ENCODE peak calls at places on chromosomes 6 and 20, in eight cellular contexts. H is psoas muscle, B is K562, V is foreskin keratinocyte, W is heart right ventricle, G is PC-3, Y is HCT116, A is lower lobe of right lung. D is an unnamed sample.

GRCh38 chr6:26124550-26125014 is 37.4 kb downstream of the HFE start:
- ATAC-seq in H (peak), B (peak), V (no peak), W (peak), G (no peak), Y (peak), A (peak), D (no peak)

GRCh38 chr6:26335631-26336323 is 29.2 kb upstream of the BTN3A2 start:
- ATAC-seq in H (no peak), B (no peak), V (no peak), W (no peak), G (no peak), Y (no peak), A (no peak), D (no peak)

GRCh38 chr20:61848851-61849250 is 216.8 kb downstream of the TAF4 start:
- ATAC-seq in H (no peak), B (no peak), V (no peak), W (no peak), G (no peak), Y (no peak), A (no peak), D (no peak)

GRCh38 chr6:152034631-152035030 is 227.1 kb downstream of the ESR1 start:
- ATAC-seq in H (no peak), B (no peak), V (no peak), W (no peak), G (no peak), Y (no peak), A (no peak), D (no peak)

GRCh38 chr6:142953373-142954273 is 8.6 kb upstream of the HIVEP2 start:
- ATAC-seq in H (no peak), B (no peak), V (no peak), W (no peak), G (no peak), Y (no peak), A (no peak), D (no peak)

GRCh38 chr6:80197474-80197873 is 91.0 kb downstream of the BCKDHB start:
- ATAC-seq in H (peak), B (no peak), V (no peak), W (peak), G (no peak), Y (no peak), A (peak), D (no peak)

GRCh38 chr6:142861711-142862110 is 83.3 kb downstream of the HIVEP2 start:
- ATAC-seq in H (no peak), B (no peak), V (no peak), W (no peak), G (no peak), Y (no peak), A (no peak), D (no peak)

GRCh38 chr6:21613809-21614208 is 20.3 kb downstream of the SOX4 start:
- ATAC-seq in H (no peak), B (no peak), V (no peak), W (no peak), G (no peak), Y (no peak), A (no peak), D (no peak)

GRCh38 chr6:147109707-147110106 is 94.5 kb upstream of the STXBP5 start:
- ATAC-seq in H (no peak), B (no peak), V (no peak), W (no peak), G (no peak), Y (no peak), A (no peak), D (no peak)

GRCh38 chr20:43846516-43846905 is 68.1 kb upstream of the TOX2 start:
- ATAC-seq in H (no peak), B (no peak), V (no peak), W (no peak), G (peak), Y (no peak), A (no peak), D (no peak)

GRCh38 chr6:15358579-15359327 is 112.9 kb downstream of the JARID2 start:
- ATAC-seq in H (no peak), B (peak), V (no peak), W (no peak), G (peak), Y (no peak), A (no peak), D (no peak)

GRCh38 chr6:108684809-108685329 is 124.2 kb downstream of the FOXO3 start:
- ATAC-seq in H (no peak), B (peak), V (no peak), W (no peak), G (peak), Y (no peak), A (peak), D (no peak)

GRCh38 chr20:63191400-63191799 is 24.5 kb downstream of the YTHDF1 start:
- ATAC-seq in H (no peak), B (peak), V (peak), W (no peak), G (peak), Y (peak), A (peak), D (no peak)

GRCh38 chr6:100514603-100515002 is 49.9 kb upstream of the SIM1 start:
- ATAC-seq in H (no peak), B (no peak), V (no peak), W (no peak), G (no peak), Y (no peak), A (no peak), D (no peak)

GRCh38 chr6:27678449-27678848 is 205.5 kb upstream of the ZNF184 start:
- ATAC-seq in H (no peak), B (peak), V (no peak), W (no peak), G (no peak), Y (no peak), A (no peak), D (no peak)

GRCh38 chr6:7418238-7418905 is 28.8 kb downstream of the RIOK1 start:
- ATAC-seq in H (no peak), B (no peak), V (no peak), W (no peak), G (peak), Y (no peak), A (no peak), D (no peak)

GRCh38 chr20:47118201-47118600 is 223.6 kb downstream of the EYA2 start:
- ATAC-seq in H (no peak), B (no peak), V (no peak), W (no peak), G (peak), Y (no peak), A (no peak), D (no peak)

GRCh38 chr6:11616200-11616611 is 78.7 kb downstream of the TMEM170B start:
- ATAC-seq in H (no peak), B (no peak), V (no peak), W (no peak), G (no peak), Y (no peak), A (no peak), D (peak)

GRCh38 chr6:128275030-128275429 is 245.4 kb downstream of the PTPRK start:
- ATAC-seq in H (no peak), B (no peak), V (peak), W (no peak), G (peak), Y (no peak), A (no peak), D (no peak)

GRCh38 chr6:136600818-136601217 is 50.6 kb upstream of the MAP7 start:
- ATAC-seq in H (no peak), B (no peak), V (no peak), W (no peak), G (no peak), Y (no peak), A (no peak), D (peak)

GRCh38 chr20:37986873-37987601 is 46.2 kb downstream of the TTI1 start:
- ATAC-seq in H (peak), B (no peak), V (no peak), W (peak), G (peak), Y (no peak), A (peak), D (peak)

GRCh38 chr6:82144007-82144851 is 103.3 kb downstream of the IBTK start:
- ATAC-seq in H (peak), B (no peak), V (peak), W (peak), G (peak), Y (peak), A (peak), D (peak)

GRCh38 chr20:9332783-9333482 is 181.5 kb upstream of the LAMP5 start:
- ATAC-seq in H (no peak), B (no peak), V (no peak), W (no peak), G (no peak), Y (no peak), A (no peak), D (no peak)

GRCh38 chr20:48901326-48901725 is 20.2 kb upstream of the ARFGEF2 start:
- ATAC-seq in H (no peak), B (no peak), V (no peak), W (no peak), G (no peak), Y (no peak), A (peak), D (no peak)

GRCh38 chr6:29633532-29633901 is 534 bp upstream of the GABBR1 start:
- ATAC-seq in H (no peak), B (peak), V (peak), W (no peak), G (peak), Y (peak), A (peak), D (peak)

GRCh38 chr6:32718879-32719278 is 22.3 kb upstream of the HLA-DQA2 start:
- ATAC-seq in H (no peak), B (no peak), V (no peak), W (no peak), G (no peak), Y (no peak), A (no peak), D (no peak)

DNA sequence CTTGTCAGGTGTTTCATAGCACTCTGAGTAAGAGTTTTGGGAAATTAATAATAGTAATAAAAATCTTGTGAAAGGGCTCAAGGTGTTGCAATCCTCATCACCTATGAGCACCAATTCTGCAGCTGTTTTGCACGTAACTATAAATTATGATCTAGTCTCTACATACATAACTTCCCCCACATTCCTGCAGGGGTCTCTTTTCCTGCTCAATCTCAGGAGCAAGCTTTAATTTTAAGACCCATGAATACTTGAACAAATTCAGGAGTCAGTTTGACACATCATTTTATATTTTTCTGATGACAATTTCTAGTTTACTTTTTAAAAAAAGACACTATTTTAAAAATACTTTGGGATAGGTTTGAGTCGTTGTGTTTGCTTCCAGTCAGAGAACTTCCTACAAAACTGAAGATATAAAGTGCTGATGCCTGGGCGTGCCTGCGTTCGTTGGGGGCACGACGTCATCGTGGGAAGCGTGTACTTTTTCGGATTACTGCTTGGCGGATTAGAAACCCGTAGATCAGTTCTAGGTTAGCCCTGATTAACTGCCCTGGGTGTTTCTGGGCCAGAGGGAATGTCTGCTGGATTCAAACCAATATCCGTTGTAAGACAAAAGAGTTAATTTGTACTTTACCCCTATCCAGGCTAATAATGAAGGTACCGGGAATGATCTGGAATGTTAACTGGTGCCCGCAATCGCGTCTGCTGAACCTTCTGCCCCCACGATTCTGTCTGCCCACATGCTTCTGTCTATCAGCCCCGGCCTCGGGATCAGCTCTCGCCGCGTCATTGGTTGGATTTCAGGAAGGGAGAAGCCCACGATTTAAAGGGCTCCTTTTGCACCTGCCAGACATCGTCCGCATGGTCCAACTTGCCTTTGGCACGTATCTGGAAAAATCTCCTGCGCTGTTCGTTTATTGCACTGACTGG is 940 bp upstream of the E2F3 start:
- ATAC-seq in H (peak), B (peak), V (peak), W (peak), G (peak), Y (peak), A (peak), D (peak)
- TF ChIP-seq CTCF in H (peak), B (peak), V (peak), W (peak), G (peak), Y (peak), A (peak), D (peak)

GRCh38 chr20:34014878-34015277 is 21.2 kb downstream of the RALY start:
- ATAC-seq in H (no peak), B (no peak), V (no peak), W (no peak), G (no peak), Y (no peak), A (no peak), D (no peak)

GRCh38 chr20:34015401-34016335 is 22.0 kb downstream of the RALY start:
- ATAC-seq in H (no peak), B (no peak), V (peak), W (no peak), G (no peak), Y (no peak), A (peak), D (no peak)

GRCh38 chr20:34016736-34017135 is 23.0 kb downstream of the RALY start:
- ATAC-seq in H (no peak), B (peak), V (no peak), W (no peak), G (no peak), Y (no peak), A (no peak), D (no peak)

GRCh38 chr20:34017610-34018009 is 23.9 kb downstream of the RALY start:
- ATAC-seq in H (peak), B (no peak), V (peak), W (no peak), G (peak), Y (no peak), A (no peak), D (no peak)

GRCh38 chr20:34018166-34018565 is 24.5 kb downstream of the RALY start:
- ATAC-seq in H (no peak), B (no peak), V (no peak), W (no peak), G (no peak), Y (no peak), A (no peak), D (no peak)
- TF ChIP-seq CTCF in H (no peak), B (no peak), V (no peak), W (no peak), G (no peak), Y (no peak), A (no peak), D (no peak)

GRCh38 chr20:40471261-40471629 is 217.8 kb downstream of the MAFB start:
- ATAC-seq in H (no peak), B (peak), V (peak), W (no peak), G (no peak), Y (peak), A (peak), D (no peak)
- TF ChIP-seq CTCF in H (peak), B (no peak), V (peak), W (peak), G (no peak), Y (peak), A (no peak), D (no peak)

GRCh38 chr20:35828434-35828833 is 56.6 kb downstream of the PHF20 start:
- ATAC-seq in H (peak), B (no peak), V (no peak), W (peak), G (no peak), Y (no peak), A (no peak), D (no peak)
- TF ChIP-seq CTCF in H (no peak), B (no peak), V (no peak), W (no peak), G (no peak), Y (no peak), A (no peak), D (no peak)

GRCh38 chr6:16817594-16817993 is 56.3 kb upstream of the ATXN1 start:
- ATAC-seq in H (no peak), B (no peak), V (no peak), W (no peak), G (no peak), Y (no peak), A (no peak), D (no peak)

GRCh38 chr6:16821834-16822264 is 60.6 kb upstream of the ATXN1 start:
- ATAC-seq in H (no peak), B (no peak), V (no peak), W (no peak), G (no peak), Y (no peak), A (no peak), D (no peak)

GRCh38 chr6:16822529-16822928 is 61.3 kb upstream of the ATXN1 start:
- ATAC-seq in H (no peak), B (no peak), V (peak), W (no peak), G (no peak), Y (no peak), A (no peak), D (no peak)

GRCh38 chr6:16818992-16819626 is 57.8 kb upstream of the ATXN1 start:
- ATAC-seq in H (no peak), B (no peak), V (no peak), W (no peak), G (no peak), Y (no peak), A (no peak), D (no peak)

GRCh38 chr6:16819752-16820151 is 58.5 kb upstream of the ATXN1 start:
- ATAC-seq in H (no peak), B (no peak), V (no peak), W (no peak), G (peak), Y (peak), A (no peak), D (no peak)
- TF ChIP-seq CTCF in H (no peak), B (no peak), V (peak), W (peak), G (peak), Y (peak), A (no peak), D (peak)

D was measured in gastroesophageal sphincter.